ENCODE peak calls at places on chromosome 13, in eight cellular contexts. D is heart left ventricle, A is gastrocnemius medialis, Y is AG09309, G is brain microvascular endothelial cell, X is left ventricle myocardium inferior, M is iPS DF 6.9, O is A549. R is an unnamed sample.

GRCh38 chr13:91652389-91652788 is 254.0 kb downstream of the GPC5 start:
- DNase-seq in M (no peak), O (no peak), Y (no peak), G (no peak), X (no peak), A (no peak), D (no peak), R (peak)

GRCh38 chr13:94966380-94966779 is 254.0 kb upstream of the SOX21 start:
- DNase-seq in A (no peak), Y (no peak), G (no peak), X (no peak), D (no peak), M (no peak), O (no peak), R (no peak)

GRCh38 chr13:64819081-64819480 is 2411.1 kb downstream of the PCDH9 start:
- DNase-seq in O (no peak), G (no peak), Y (no peak), X (no peak), A (no peak), M (no peak), D (no peak), R (no peak)

GRCh38 chr13:48896312-48896711 is 79.4 kb upstream of the FNDC3A start:
- DNase-seq in M (no peak), G (peak), X (no peak), O (no peak), A (no peak), Y (no peak), D (no peak), R (peak)

GRCh38 chr13:23928985-23929384 is 31.7 kb upstream of the C1QTNF9B start:
- DNase-seq in A (no peak), X (no peak), G (peak), D (no peak), O (peak), Y (peak), M (no peak), R (peak)

GRCh38 chr13:102517959-102518358 is 78.8 kb upstream of the TPP2 start:
- DNase-seq in Y (no peak), G (no peak), O (no peak), D (no peak), M (no peak), A (no peak), X (no peak), R (no peak)

GRCh38 chr13:37446503-37446902 is 152.1 kb downstream of the POSTN start:
- DNase-seq in X (no peak), O (no peak), M (no peak), A (no peak), Y (peak), D (no peak), G (peak), R (peak)

GRCh38 chr13:111326981-111327642 is 6.7 kb downstream of the TEX29 start:
- DNase-seq in D (no peak), O (no peak), Y (no peak), M (no peak), A (no peak), X (no peak), G (no peak), R (no peak)

GRCh38 chr13:80012281-80012680 is 328.6 kb downstream of the SPRY2 start:
- DNase-seq in Y (no peak), G (no peak), A (no peak), X (no peak), D (no peak), O (no peak), M (no peak), R (no peak)

GRCh38 chr13:79741006-79741405 is 260.1 kb downstream of the NDFIP2 start:
- DNase-seq in Y (no peak), G (peak), M (no peak), D (no peak), X (no peak), O (no peak), A (no peak), R (no peak)

GRCh38 chr13:97758317-97758716 is 195.2 kb upstream of the IPO5 start:
- DNase-seq in G (no peak), A (no peak), X (peak), O (no peak), D (no peak), Y (no peak), M (no peak), R (no peak)

GRCh38 chr13:30846311-30846710 is 59.8 kb upstream of the MEDAG start:
- DNase-seq in X (no peak), G (no peak), D (no peak), M (no peak), O (no peak), Y (peak), A (no peak), R (peak)

GRCh38 chr13:78194904-78195639 is 276.4 kb upstream of the EDNRB start:
- DNase-seq in X (no peak), Y (no peak), O (no peak), M (no peak), G (no peak), A (no peak), D (no peak), R (peak)

GRCh38 chr13:24738366-24738847 is 25.6 kb upstream of the RNF17 start:
- DNase-seq in A (no peak), G (no peak), D (no peak), Y (no peak), X (no peak), M (no peak), O (no peak), R (no peak)

GRCh38 chr13:31011193-31011860 is 78.9 kb downstream of the TEX26 start:
- DNase-seq in D (no peak), X (no peak), G (no peak), Y (no peak), M (no peak), O (no peak), A (no peak), R (no peak)

GRCh38 chr13:32277838-32278237 is 37.3 kb downstream of the ZAR1L start:
- DNase-seq in O (no peak), G (no peak), X (no peak), Y (no peak), M (no peak), D (no peak), A (no peak), R (no peak)

GRCh38 chr13:98252931-98253470 is 75.9 kb upstream of the RNF113B start:
- DNase-seq in A (no peak), M (no peak), D (no peak), O (no peak), G (peak), X (no peak), Y (peak), R (peak)

GRCh38 chr13:48151343-48151742 is 56.4 kb upstream of the MED4 start:
- DNase-seq in X (no peak), D (no peak), Y (no peak), G (no peak), M (no peak), O (no peak), A (no peak), R (no peak)

GRCh38 chr13:33547035-33547434 is 261.5 kb upstream of the STARD13 start:
- DNase-seq in Y (no peak), M (no peak), O (no peak), D (no peak), A (no peak), G (no peak), X (no peak), R (no peak)

GRCh38 chr13:110245421-110245899 is 61.5 kb downstream of the COL4A1 start:
- DNase-seq in O (no peak), G (no peak), A (no peak), Y (no peak), D (no peak), M (no peak), X (no peak), R (no peak)

GRCh38 chr13:49625392-49626137 is 2.7 kb upstream of the ARL11 start:
- DNase-seq in X (peak), O (no peak), M (no peak), Y (no peak), A (peak), D (peak), G (peak), R (no peak)

GRCh38 chr13:62887046-62887445 is 1471.4 kb upstream of the PCDH20 start:
- DNase-seq in O (no peak), A (no peak), X (no peak), D (no peak), G (no peak), Y (no peak), M (no peak), R (no peak)

GRCh38 chr13:111139874-111140561 is 24.9 kb downstream of the ARHGEF7 start:
- DNase-seq in D (no peak), G (no peak), A (no peak), Y (no peak), X (no peak), M (no peak), O (no peak), R (no peak)

GRCh38 chr13:66405908-66406802 is 824.0 kb downstream of the PCDH9 start:
- DNase-seq in Y (peak), O (no peak), G (peak), M (no peak), D (no peak), X (no peak), A (no peak), R (peak)

GRCh38 chr13:91609353-91609752 is 210.9 kb downstream of the GPC5 start:
- DNase-seq in G (peak), O (no peak), M (no peak), X (no peak), Y (no peak), A (no peak), D (no peak), R (peak)

GRCh38 chr13:34967851-34968562 is 25.9 kb downstream of the NBEA start:
- DNase-seq in X (no peak), O (no peak), Y (no peak), D (no peak), G (no peak), A (no peak), M (no peak), R (no peak)

GRCh38 chr13:89097994-89098393 is 1426.8 kb downstream of the SLITRK5 start:
- DNase-seq in A (no peak), O (no peak), D (no peak), X (no peak), M (no peak), Y (no peak), G (no peak), R (no peak)

GRCh38 chr13:103255587-103256301 is 189.5 kb upstream of the SLC10A2 start:
- DNase-seq in X (no peak), Y (no peak), D (no peak), M (no peak), A (no peak), O (no peak), G (no peak), R (no peak)

GRCh38 chr13:35648109-35648508 is 171.6 kb upstream of the MAB21L1 start:
- DNase-seq in D (no peak), A (no peak), G (peak), O (no peak), M (no peak), X (no peak), Y (no peak), R (peak)

GRCh38 chr13:102907886-102908515 is 62.2 kb downstream of the ERCC5 start:
- DNase-seq in Y (no peak), G (no peak), O (no peak), M (no peak), A (no peak), D (no peak), X (no peak), R (peak)

GRCh38 chr13:39536906-39537305 is 66.1 kb downstream of the LHFPL6 start:
- DNase-seq in D (no peak), O (no peak), G (no peak), Y (no peak), X (no peak), A (no peak), M (no peak), R (no peak)

GRCh38 chr13:83281666-83282065 is 600.6 kb downstream of the SLITRK1 start:
- DNase-seq in O (no peak), Y (no peak), D (no peak), A (no peak), X (no peak), G (no peak), M (no peak), R (no peak)

GRCh38 chr13:50359779-50360178 is 344.5 kb downstream of the KCNRG start:
- DNase-seq in Y (no peak), A (no peak), D (no peak), M (no peak), O (no peak), X (no peak), G (no peak), R (no peak)

GRCh38 chr13:110014719-110015118 is 228.3 kb upstream of the IRS2 start:
- DNase-seq in O (no peak), A (no peak), Y (no peak), M (no peak), X (no peak), G (no peak), D (no peak), R (no peak)

GRCh38 chr13:59099182-59099950 is 1064.4 kb downstream of the DIAPH3 start:
- DNase-seq in X (no peak), G (peak), A (no peak), M (no peak), D (no peak), O (no peak), Y (no peak), R (peak)

GRCh38 chr13:51697181-51697580 is 106.8 kb downstream of the DHRS12 start:
- DNase-seq in G (peak), M (no peak), Y (no peak), X (no peak), D (no peak), A (no peak), O (no peak), R (no peak)

GRCh38 chr13:50375792-50376191 is 360.5 kb downstream of the KCNRG start:
- DNase-seq in A (no peak), Y (peak), G (peak), X (no peak), M (no peak), D (no peak), O (no peak), R (no peak)

GRCh38 chr13:23621316-23621645 is 51.1 kb downstream of the TNFRSF19 start:
- DNase-seq in Y (peak), D (no peak), G (peak), O (peak), X (no peak), A (no peak), M (no peak), R (peak)

GRCh38 chr13:60572003-60572792 is 175.2 kb downstream of the TDRD3 start:
- DNase-seq in M (peak), Y (peak), O (no peak), D (no peak), X (no peak), G (peak), A (no peak), R (peak)

GRCh38 chr13:101579291-101579802 is 126.9 kb downstream of the ITGBL1 start:
- DNase-seq in G (peak), D (no peak), M (no peak), A (no peak), Y (no peak), O (no peak), X (no peak), R (no peak)

GRCh38 chr13:41018583-41018909 is 570 bp downstream of the ELF1 start:
- DNase-seq in X (no peak), D (no peak), A (no peak), Y (no peak), G (no peak), M (no peak), O (no peak), R (no peak)

GRCh38 chr13:41019578-41020347 is 647 bp upstream of the ELF1 start:
- DNase-seq in Y (no peak), D (no peak), O (no peak), A (no peak), X (no peak), G (no peak), M (no peak), R (no peak)

GRCh38 chr13:41019027-41019487 is at the start of gene ELF1:
- DNase-seq in G (peak), D (no peak), M (no peak), X (no peak), A (peak), Y (no peak), O (peak), R (peak)

GRCh38 chr13:41017153-41017552 is 2.0 kb downstream of the ELF1 start:
- DNase-seq in G (no peak), A (no peak), M (no peak), X (no peak), O (no peak), Y (no peak), D (no peak), R (no peak)

GRCh38 chr13:41017744-41018582 is 1.2 kb downstream of the ELF1 start:
- DNase-seq in D (no peak), M (no peak), O (no peak), G (no peak), X (no peak), Y (no peak), A (no peak), R (no peak)
- H3K4me3 ChIP-seq in D (no peak), M (no peak), O (peak), G (no peak), X (peak), Y (no peak), A (no peak), R (no peak)

GRCh38 chr13:27533155-27533643 is 82.8 kb upstream of the MTIF3 start:
- DNase-seq in X (peak), O (peak), M (peak), A (peak), D (peak), G (peak), Y (peak), R (peak)
- H3K4me3 ChIP-seq in X (peak), O (peak), M (no peak), A (no peak), D (no peak), G (peak), Y (no peak), R (peak)

DNA sequence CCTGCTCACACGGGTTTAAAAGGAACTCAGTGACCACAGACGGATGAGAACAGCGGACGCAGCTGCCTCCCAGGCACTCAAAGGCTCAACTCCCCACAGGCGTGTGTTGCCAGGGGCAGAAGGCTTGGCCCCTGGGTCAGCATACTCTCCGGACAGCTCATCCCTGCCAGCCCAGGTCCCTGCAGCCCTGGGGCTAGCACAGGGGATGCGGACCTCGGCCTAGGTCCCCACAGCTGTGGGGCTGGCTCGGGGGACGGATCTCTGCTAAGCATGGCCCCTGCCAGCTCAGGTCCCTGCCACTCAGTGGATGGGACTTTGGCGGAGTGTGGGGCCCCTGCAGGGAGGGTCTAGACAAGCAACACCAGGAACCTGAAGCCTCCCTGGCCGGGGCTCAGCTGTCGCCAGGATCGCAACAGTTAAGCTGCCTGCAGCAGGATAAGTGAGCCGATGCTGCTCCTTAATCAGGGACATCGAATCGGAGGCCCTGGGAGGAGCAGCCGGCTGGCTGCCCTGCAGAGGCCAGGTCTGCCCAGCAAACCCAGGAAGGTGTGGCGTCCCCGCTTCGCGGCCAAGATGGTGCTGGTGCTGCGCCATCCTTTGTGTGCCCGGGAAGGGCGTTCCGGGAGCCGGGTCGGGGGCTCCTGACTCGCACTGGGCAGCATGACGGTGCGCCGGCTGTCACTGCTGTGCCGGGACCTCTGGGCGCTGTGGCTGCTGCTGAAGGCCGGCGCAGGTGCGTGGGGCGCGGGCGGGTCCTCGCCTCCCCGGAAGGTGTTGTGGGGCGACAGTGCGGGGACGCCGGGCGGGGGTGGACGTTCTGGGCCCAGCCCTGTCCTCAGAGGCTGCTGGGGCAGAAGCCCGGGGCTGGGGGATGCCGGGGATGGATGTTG is 32.5 kb downstream of the MCF2L start:
- DNase-seq in D (no peak), O (no peak), G (peak), Y (no peak), X (no peak), A (no peak), M (no peak), R (peak)
- H3K4me3 ChIP-seq in D (peak), O (no peak), G (no peak), Y (no peak), X (peak), A (peak), M (no peak), R (peak)

GRCh38 chr13:93146584-93147292 is 79.9 kb upstream of the GPC6 start:
- DNase-seq in A (no peak), D (no peak), M (no peak), O (no peak), Y (peak), G (peak), X (no peak), R (peak)
- H3K4me3 ChIP-seq in A (no peak), D (no peak), M (no peak), O (no peak), Y (no peak), G (no peak), X (no peak), R (no peak)

DNA sequence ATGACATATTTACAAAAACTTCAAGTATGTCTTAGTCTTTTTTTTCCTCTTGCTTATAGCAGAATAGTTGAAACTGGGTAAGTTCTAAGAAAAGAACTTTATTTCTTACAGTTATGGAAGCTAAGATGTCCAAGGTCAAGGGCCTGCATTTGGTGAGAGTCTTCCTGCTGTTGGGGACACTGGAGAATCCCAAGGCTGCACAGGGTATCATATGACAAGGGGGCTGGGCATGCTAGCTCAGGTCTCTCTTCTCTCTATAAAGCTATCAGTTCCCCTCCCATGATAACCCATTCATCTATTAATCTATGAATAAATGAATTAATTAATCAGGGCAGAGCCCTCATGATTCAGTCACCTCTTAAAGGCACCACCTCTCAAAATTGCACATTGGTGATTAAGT is 191.1 kb upstream of the TSC22D1 start:
- DNase-seq in Y (no peak), D (no peak), G (no peak), X (no peak), A (no peak), M (no peak), O (no peak), R (no peak)
- H3K4me3 ChIP-seq in Y (no peak), D (no peak), G (no peak), X (no peak), A (no peak), M (no peak), O (no peak), R (no peak)